ENCODE peak calls at places on chromosomes 12 and 14, in eight cellular contexts. L is RWPE2; Z is A549; X is small intestine; C is H4; M is GOT3; D is NCI-H1105 treated with DMSO at 0.1 percent for 48 hours; Y is stimulated activated CD4-positive, alpha-beta T cell treated with anti-CD3 and anti-CD28 coated beads, Interleukin-1b, Interleukin-23, amount 100 ng/mL, for 24 hours. O is an unnamed sample.

GRCh38 chr12:130715996-130716917 is at the start of gene RIMBP2:
- DNase-seq in M (no peak), Y (no peak), L (no peak), C (peak), X (no peak), D (peak), Z (no peak), O (no peak)

GRCh38 chr12:104133861-104134260 is 4.1 kb downstream of the NFYB start:
- DNase-seq in C (no peak), M (no peak), Z (no peak), D (no peak), Y (no peak), X (no peak), L (no peak), O (no peak)

GRCh38 chr12:124543052-124543590 is 24.3 kb downstream of the NCOR2 start:
- DNase-seq in C (no peak), Z (peak), L (no peak), D (peak), X (peak), M (no peak), Y (no peak), O (no peak)

GRCh38 chr12:5493018-5493417 is 61.1 kb downstream of the NTF3 start:
- DNase-seq in X (peak), Y (no peak), L (no peak), Z (no peak), D (no peak), M (no peak), C (no peak), O (no peak)

GRCh38 chr14:61653507-61653906 is 41.8 kb upstream of the HIF1A start:
- DNase-seq in Y (no peak), Z (no peak), L (peak), C (peak), M (no peak), D (no peak), X (no peak), O (peak)

GRCh38 chr12:122951406-122951805 is 14.9 kb downstream of the ABCB9 start:
- DNase-seq in M (no peak), D (no peak), C (no peak), L (no peak), Y (no peak), Z (no peak), X (peak), O (no peak)

GRCh38 chr12:49804821-49805220 is 23.4 kb downstream of the NCKAP5L start:
- DNase-seq in D (no peak), Y (no peak), L (no peak), X (no peak), C (no peak), M (no peak), Z (no peak), O (no peak)

GRCh38 chr12:93886533-93887511 is 209.6 kb downstream of the CRADD start:
- DNase-seq in C (peak), Z (no peak), Y (no peak), L (no peak), M (no peak), D (no peak), X (peak), O (no peak)

GRCh38 chr12:41061189-41061588 is 126.9 kb upstream of the PDZRN4 start:
- DNase-seq in C (no peak), Y (no peak), M (no peak), X (no peak), D (no peak), Z (no peak), L (no peak), O (no peak)

GRCh38 chr12:18951219-18951618 is 178.3 kb upstream of the PLEKHA5 start:
- DNase-seq in Y (no peak), Z (no peak), M (no peak), D (no peak), C (no peak), X (no peak), L (no peak), O (no peak)

GRCh38 chr14:91396959-91397815 is 20.4 kb downstream of the CCDC88C start:
- DNase-seq in L (no peak), C (no peak), Z (no peak), X (peak), D (peak), Y (no peak), M (no peak), O (no peak)

GRCh38 chr12:88393017-88393767 is 187.1 kb downstream of the KITLG start:
- DNase-seq in Z (no peak), C (peak), X (peak), Y (no peak), L (no peak), M (no peak), D (no peak), O (no peak)

GRCh38 chr12:3367750-3368444 is 123.1 kb upstream of the PRMT8 start:
- DNase-seq in C (no peak), Y (no peak), D (no peak), M (no peak), Z (no peak), L (no peak), X (no peak), O (no peak)

GRCh38 chr12:26128180-26128579 is 3.3 kb upstream of the BHLHE41 start:
- DNase-seq in M (no peak), D (no peak), C (no peak), L (no peak), Y (no peak), Z (no peak), X (no peak), O (no peak)

GRCh38 chr12:16168078-16168477 is 109.4 kb downstream of the SLC15A5 start:
- DNase-seq in X (no peak), C (no peak), Z (no peak), D (no peak), M (no peak), L (no peak), Y (no peak), O (no peak)

GRCh38 chr12:29270001-29270400 is 111.0 kb downstream of the ERGIC2 start:
- DNase-seq in Y (no peak), D (no peak), M (no peak), X (no peak), L (no peak), Z (no peak), C (no peak), O (no peak)

GRCh38 chr14:51430079-51430478 is 190.0 kb downstream of the TMX1 start:
- DNase-seq in L (no peak), M (no peak), Z (no peak), C (no peak), Y (no peak), X (no peak), D (no peak), O (no peak)

GRCh38 chr12:83016226-83016835 is 329.6 kb downstream of the TMTC2 start:
- DNase-seq in X (peak), Y (no peak), C (peak), Z (peak), L (no peak), M (no peak), D (no peak), O (peak)

GRCh38 chr14:60317609-60318008 is 68.6 kb downstream of the PPM1A start:
- DNase-seq in M (no peak), Y (no peak), Z (no peak), C (no peak), D (peak), X (no peak), L (no peak), O (no peak)

GRCh38 chr12:47904647-47905312 is at the start of gene VDR:
- DNase-seq in Z (peak), M (peak), Y (peak), C (peak), L (peak), X (peak), D (peak), O (peak)

GRCh38 chr12:26233620-26234019 is 38.2 kb downstream of the SSPN start:
- DNase-seq in Y (no peak), Z (no peak), L (no peak), D (no peak), M (no peak), C (no peak), X (no peak), O (no peak)

GRCh38 chr12:49440031-49440430 is 72.8 kb downstream of the SPATS2 start:
- DNase-seq in C (no peak), L (no peak), M (no peak), X (peak), D (no peak), Z (no peak), Y (no peak), O (no peak)

GRCh38 chr12:6294533-6295186 is 15.8 kb upstream of the PLEKHG6 start:
- DNase-seq in Z (no peak), D (no peak), C (no peak), M (no peak), X (peak), Y (no peak), L (no peak), O (no peak)

GRCh38 chr12:113130457-113131135 is 5.0 kb downstream of the RASAL1 start:
- DNase-seq in Y (no peak), L (no peak), D (no peak), C (peak), Z (no peak), M (no peak), X (no peak), O (no peak)

GRCh38 chr14:70045715-70046535 is 142.8 kb downstream of the SLC8A3 start:
- DNase-seq in M (no peak), L (no peak), D (peak), Y (no peak), Z (peak), X (peak), C (peak), O (peak)

GRCh38 chr12:99087278-99087677 is 442.2 kb downstream of the APAF1 start:
- DNase-seq in L (no peak), Z (no peak), M (no peak), X (peak), Y (no peak), C (no peak), D (peak), O (no peak)

GRCh38 chr14:53156238-53156637 is 3.1 kb upstream of the DDHD1 start:
- DNase-seq in D (peak), M (no peak), Y (no peak), X (no peak), C (no peak), Z (no peak), L (no peak), O (no peak)

GRCh38 chr14:61420326-61420725 is 98.9 kb downstream of the PRKCH start:
- DNase-seq in X (no peak), C (peak), L (peak), M (no peak), D (no peak), Y (no peak), Z (no peak), O (no peak)